ENCODE peak calls at places on chromosomes 4 and X, in eight cellular contexts. O, Z, C, J, B, V, N and A are unnamed samples.

GRCh38 chr4:183906736-183907651 is 1.9 kb downstream of the STOX2 start:
- DNase-seq in C (no peak), Z (peak), B (no peak), V (peak), O (no peak), J (no peak), N (no peak), A (no peak)

GRCh38 chr4:67651536-67651935 is 49.4 kb downstream of the UBA6 start:
- DNase-seq in Z (no peak), C (no peak), N (no peak), V (no peak), B (no peak), O (no peak), J (peak), A (no peak)

GRCh38 chrX:108312938-108313337 is 125.3 kb downstream of the COL4A6 start:
- DNase-seq in Z (no peak), J (no peak), V (peak), N (no peak), B (peak), C (no peak), O (no peak), A (peak)

GRCh38 chrX:47217121-47217851 is 1.2 kb upstream of the CDK16 start:
- DNase-seq in Z (peak), B (peak), C (no peak), J (peak), N (peak), O (peak), V (no peak), A (no peak)

GRCh38 chrX:139554367-139554766 is 23.8 kb downstream of the F9 start:
- DNase-seq in O (no peak), C (no peak), B (no peak), N (no peak), Z (no peak), J (no peak), V (no peak), A (no peak)

GRCh38 chr4:3313139-3313538 is 20.3 kb downstream of the RGS12 start:
- DNase-seq in N (no peak), Z (peak), C (no peak), O (no peak), V (no peak), J (no peak), B (no peak), A (no peak)

GRCh38 chr4:150739591-150739990 is 157.6 kb downstream of the MAB21L2 start:
- DNase-seq in N (no peak), J (no peak), C (no peak), B (no peak), V (no peak), O (no peak), Z (no peak), A (no peak)

GRCh38 chr4:106325800-106326199 is 9.4 kb downstream of the AIMP1 start:
- DNase-seq in V (no peak), B (no peak), O (no peak), Z (no peak), J (no peak), N (no peak), C (peak), A (no peak)

GRCh38 chrX:118212817-118213183 is 96.2 kb upstream of the KLHL13 start:
- DNase-seq in B (no peak), V (no peak), Z (no peak), N (no peak), C (no peak), J (no peak), O (peak), A (no peak)

GRCh38 chr4:6177587-6178197 is 22.7 kb downstream of the JAKMIP1 start:
- DNase-seq in V (peak), N (no peak), B (no peak), C (no peak), O (peak), J (no peak), Z (peak), A (no peak)

GRCh38 chr4:6257243-6258025 is 12.2 kb upstream of the WFS1 start:
- DNase-seq in V (no peak), B (no peak), N (no peak), Z (no peak), J (no peak), C (no peak), O (peak), A (no peak)

GRCh38 chrX:123764967-123765871 is 32.4 kb upstream of the THOC2 start:
- DNase-seq in B (peak), V (peak), N (peak), O (peak), C (peak), Z (peak), J (peak), A (peak)
- H3K4me3 ChIP-seq in B (peak), V (peak), N (peak), O (peak), C (peak), Z (peak), J (peak), A (peak)

GRCh38 chr4:42654606-42655005 is 2.3 kb downstream of the ATP8A1 start:
- DNase-seq in O (peak), Z (no peak), N (peak), J (no peak), C (peak), B (no peak), V (no peak), A (no peak)

GRCh38 chr4:42653606-42654560 is 3.0 kb downstream of the ATP8A1 start:
- DNase-seq in J (no peak), V (no peak), C (no peak), Z (no peak), B (no peak), O (no peak), N (no peak), A (no peak)

GRCh38 chr4:42656736-42656985 is 244 bp downstream of the ATP8A1 start:
- DNase-seq in C (no peak), J (no peak), Z (no peak), O (no peak), B (no peak), N (no peak), V (no peak), A (no peak)

GRCh38 chr4:42655921-42656735 is 777 bp downstream of the ATP8A1 start:
- DNase-seq in N (no peak), Z (peak), O (peak), B (peak), V (peak), C (no peak), J (no peak), A (no peak)

GRCh38 chr4:42655248-42655647 is 1.7 kb downstream of the ATP8A1 start:
- DNase-seq in V (no peak), B (no peak), O (peak), J (no peak), Z (no peak), N (no peak), C (no peak), A (no peak)
- H3K4me3 ChIP-seq in V (no peak), B (no peak), O (peak), J (no peak), Z (peak), N (no peak), C (peak), A (no peak)

GRCh38 chr4:118972167-118972566 is 83.5 kb downstream of the SYNPO2 start:
- DNase-seq in N (no peak), O (no peak), B (no peak), C (no peak), Z (no peak), V (peak), J (peak), A (no peak)

GRCh38 chr4:118973295-118973694 is 84.6 kb downstream of the SYNPO2 start:
- DNase-seq in N (no peak), B (no peak), O (no peak), Z (no peak), J (peak), C (no peak), V (no peak), A (no peak)

GRCh38 chr4:118979712-118980111 is 91.1 kb downstream of the SYNPO2 start:
- DNase-seq in N (no peak), B (no peak), J (no peak), O (no peak), V (no peak), Z (no peak), C (no peak), A (no peak)

GRCh38 chr4:118975487-118976192 is 87.0 kb downstream of the SYNPO2 start:
- DNase-seq in V (no peak), J (no peak), B (no peak), C (no peak), O (no peak), Z (no peak), N (no peak), A (no peak)

GRCh38 chr4:118974758-118975157 is 86.1 kb downstream of the SYNPO2 start:
- DNase-seq in B (no peak), O (no peak), N (peak), C (no peak), V (no peak), Z (no peak), J (no peak), A (no peak)
- H3K4me3 ChIP-seq in B (no peak), O (no peak), N (no peak), C (no peak), V (no peak), Z (no peak), J (no peak), A (no peak)

DNA sequence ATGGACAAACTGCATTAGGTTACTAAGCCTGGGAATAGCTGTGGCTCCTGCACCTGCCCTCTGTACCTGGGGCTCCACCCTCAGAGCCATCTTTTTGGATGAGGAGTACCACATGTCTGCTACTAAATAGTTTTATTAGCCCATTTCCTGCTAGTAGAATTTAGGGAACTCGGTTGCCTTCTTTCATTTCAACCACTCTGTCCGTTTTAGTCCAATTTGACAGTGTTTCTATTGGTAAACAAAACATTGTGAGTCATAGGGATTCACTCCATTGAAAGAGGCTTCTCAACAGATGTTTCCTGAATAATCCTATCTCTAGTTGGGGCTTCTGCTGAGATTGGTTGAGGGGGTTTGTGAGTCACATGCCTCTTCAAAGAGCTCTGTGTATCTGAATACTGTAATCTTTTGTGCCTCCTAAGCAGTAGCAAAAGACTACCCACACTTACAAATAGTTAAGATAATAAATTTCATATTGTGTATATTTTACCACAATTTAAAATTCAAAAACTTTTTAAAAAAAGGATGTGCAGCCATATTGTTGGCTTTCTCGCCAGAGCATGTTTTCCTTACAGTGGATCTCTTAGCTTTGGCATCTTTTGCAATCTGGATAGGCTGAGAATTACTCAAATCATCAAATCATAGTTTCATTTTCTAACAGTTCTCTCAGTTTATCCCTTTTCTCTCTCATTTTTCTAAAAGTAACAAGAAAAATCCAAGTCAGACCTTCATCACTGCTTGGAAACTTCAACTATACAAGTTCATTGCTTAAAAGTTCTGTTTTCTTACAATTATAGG is 9.9 kb downstream of the FAM200B start:
- DNase-seq in B (no peak), O (peak), Z (no peak), J (no peak), N (no peak), C (no peak), V (no peak), A (peak)
- H3K4me3 ChIP-seq in B (no peak), O (no peak), Z (no peak), J (no peak), N (no peak), C (no peak), V (no peak), A (no peak)

DNA sequence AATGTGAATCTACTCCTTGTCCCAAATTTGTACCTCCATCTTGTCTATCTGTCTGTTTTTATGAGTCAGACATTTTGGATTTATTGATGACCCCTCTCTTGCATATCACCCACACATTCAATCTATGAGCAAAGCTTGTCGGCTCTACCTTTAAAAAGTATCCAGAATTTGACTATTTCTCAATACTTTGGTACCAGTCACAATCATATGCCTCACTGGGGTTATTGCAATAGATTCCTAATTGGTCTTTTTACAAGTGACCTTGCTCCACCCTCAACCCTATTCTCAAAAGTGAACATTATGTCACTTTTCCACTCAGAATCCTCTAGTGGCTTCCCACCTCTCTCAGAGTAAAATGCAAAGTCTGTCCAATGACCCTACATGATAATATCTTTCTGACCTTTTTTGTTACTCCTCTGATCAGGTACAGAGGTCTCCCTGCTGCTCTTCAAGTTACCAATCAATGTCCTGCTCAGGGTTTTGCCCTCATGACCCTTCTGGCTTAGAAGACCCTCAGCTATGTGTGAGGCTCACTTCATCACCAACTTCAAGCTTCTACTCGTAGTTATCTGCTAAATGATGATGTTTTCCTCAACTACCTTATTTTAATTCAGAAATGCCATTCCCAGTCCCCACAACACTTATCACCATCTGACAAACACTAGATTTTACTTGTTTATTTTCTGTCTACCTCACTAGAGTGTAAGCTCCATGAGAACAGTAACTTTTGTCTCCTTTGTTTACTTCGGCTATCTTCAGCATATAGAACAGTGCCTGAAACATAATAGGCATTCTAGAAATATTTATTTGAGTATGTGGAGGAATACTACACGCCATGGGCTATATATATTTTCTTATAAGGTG is 22.4 kb downstream of the AFP start:
- DNase-seq in N (no peak), V (no peak), Z (no peak), J (no peak), B (no peak), O (no peak), C (no peak), A (no peak)
- H3K4me3 ChIP-seq in N (no peak), V (no peak), Z (no peak), J (no peak), B (no peak), O (no peak), C (no peak), A (no peak)

GRCh38 chrX:5976332-5976731 is 252.3 kb downstream of the NLGN4X start:
- DNase-seq in C (no peak), J (no peak), V (no peak), B (no peak), Z (no peak), O (no peak), N (no peak), A (no peak)

GRCh38 chrX:5979338-5979737 is 249.3 kb downstream of the NLGN4X start:
- DNase-seq in B (no peak), N (no peak), C (no peak), O (no peak), V (no peak), J (no peak), Z (no peak), A (no peak)
- H3K4me3 ChIP-seq in B (no peak), N (no peak), C (no peak), O (no peak), V (no peak), J (no peak), Z (no peak), A (no peak)